ENCODE peak calls at places on chromosomes 7 and 10, in four cellular contexts. One of them, this sample, is unnamed.

GRCh38 chr10:129191848-129192247 is 275.2 kb upstream of the MGMT start:
- DNase-seq in HepG2: no peak
- DNase-seq in K562: no peak
- DNase-seq in A549: no peak
- DNase-seq in this sample: no peak

GRCh38 chr7:934469-935320 is 19.8 kb downstream of the ADAP1 start:
- DNase-seq in HepG2: no peak
- DNase-seq in A549: no peak
- DNase-seq in K562: no peak
- DNase-seq in this sample: no peak

GRCh38 chr10:24920907-24921881 is 31.2 kb downstream of the PRTFDC1 start:
- DNase-seq in A549: peak
- DNase-seq in K562: peak
- DNase-seq in HepG2: no peak
- DNase-seq in this sample: peak

GRCh38 chr7:5699951-5700384 is 81.5 kb downstream of the RNF216 start:
- DNase-seq in HepG2: no peak
- DNase-seq in K562: no peak
- DNase-seq in A549: no peak
- DNase-seq in this sample: peak

GRCh38 chr10:35487336-35488034 is 117.7 kb upstream of the GJD4 start:
- DNase-seq in HepG2: no peak
- DNase-seq in K562: no peak
- DNase-seq in A549: no peak
- DNase-seq in this sample: no peak

GRCh38 chr10:660413-660979 is 29.0 kb downstream of the DIP2C start:
- DNase-seq in A549: no peak
- DNase-seq in K562: no peak
- DNase-seq in HepG2: no peak
- DNase-seq in this sample: no peak

GRCh38 chr7:2261611-2262010 is 19.6 kb downstream of the NUDT1 start:
- DNase-seq in A549: no peak
- DNase-seq in HepG2: no peak
- DNase-seq in K562: no peak
- DNase-seq in this sample: no peak

GRCh38 chr7:133572853-133573252 is 320.0 kb downstream of the EXOC4 start:
- DNase-seq in HepG2: no peak
- DNase-seq in A549: no peak
- DNase-seq in K562: no peak
- DNase-seq in this sample: no peak

GRCh38 chr7:148118371-148118770 is 472.2 kb upstream of the C7orf33 start:
- DNase-seq in A549: no peak
- DNase-seq in K562: no peak
- DNase-seq in HepG2: no peak
- DNase-seq in this sample: no peak

GRCh38 chr10:91528768-91529167 is 104.1 kb downstream of the PPP1R3C start:
- DNase-seq in K562: no peak
- DNase-seq in HepG2: no peak
- DNase-seq in A549: no peak
- DNase-seq in this sample: no peak

GRCh38 chr7:68888971-68889385 is 709.3 kb upstream of the AUTS2 start:
- DNase-seq in K562: no peak
- DNase-seq in A549: no peak
- DNase-seq in HepG2: no peak
- DNase-seq in this sample: no peak

GRCh38 chr7:521221-522070 is 1.8 kb upstream of the PDGFA start:
- DNase-seq in A549: peak
- DNase-seq in HepG2: no peak
- DNase-seq in K562: no peak
- DNase-seq in this sample: no peak

GRCh38 chr7:77439572-77439971 is 23.4 kb upstream of the GSAP start:
- DNase-seq in K562: no peak
- DNase-seq in A549: peak
- DNase-seq in HepG2: peak
- DNase-seq in this sample: no peak

GRCh38 chr10:43133196-43133808 is 4.9 kb upstream of the CSGALNACT2 start:
- DNase-seq in K562: no peak
- DNase-seq in HepG2: no peak
- DNase-seq in A549: no peak
- DNase-seq in this sample: no peak

GRCh38 chr10:73517166-73517888 is 21.5 kb upstream of the PPP3CB start:
- DNase-seq in HepG2: no peak
- DNase-seq in K562: peak
- DNase-seq in A549: no peak
- DNase-seq in this sample: no peak

GRCh38 chr7:1632916-1633785 is 36.9 kb upstream of the ELFN1 start:
- DNase-seq in A549: no peak
- DNase-seq in HepG2: no peak
- DNase-seq in K562: no peak
- DNase-seq in this sample: no peak

GRCh38 chr7:121180436-121181063 is 148.2 kb upstream of the WNT16 start:
- DNase-seq in HepG2: no peak
- DNase-seq in A549: no peak
- DNase-seq in K562: no peak
- DNase-seq in this sample: peak

GRCh38 chr7:7329321-7329720 is 147.0 kb downstream of the C1GALT1 start:
- DNase-seq in A549: no peak
- DNase-seq in K562: no peak
- DNase-seq in HepG2: no peak
- DNase-seq in this sample: no peak

GRCh38 chr10:96073722-96074121 is 30.3 kb downstream of the CCNJ start:
- DNase-seq in K562: no peak
- DNase-seq in A549: no peak
- DNase-seq in HepG2: no peak
- DNase-seq in this sample: no peak

GRCh38 chr10:50538473-50539398 is 85.0 kb downstream of the SGMS1 start:
- DNase-seq in HepG2: peak
- DNase-seq in A549: no peak
- DNase-seq in K562: peak
- DNase-seq in this sample: no peak

GRCh38 chr10:59362991-59363390 is 642 bp upstream of the FAM13C start:
- DNase-seq in K562: no peak
- DNase-seq in HepG2: no peak
- DNase-seq in A549: no peak
- DNase-seq in this sample: no peak

GRCh38 chr10:44969854-44970253 is 8.8 kb downstream of the DEPP1 start:
- DNase-seq in HepG2: no peak
- DNase-seq in A549: no peak
- DNase-seq in K562: no peak
- DNase-seq in this sample: no peak

GRCh38 chr7:9307131-9307530 is 873.7 kb downstream of the NXPH1 start:
- DNase-seq in K562: no peak
- DNase-seq in A549: no peak
- DNase-seq in HepG2: no peak
- DNase-seq in this sample: no peak

GRCh38 chr7:104469135-104469820 is 140.9 kb downstream of the LHFPL3 start:
- DNase-seq in HepG2: no peak
- DNase-seq in A549: no peak
- DNase-seq in K562: no peak
- DNase-seq in this sample: no peak

GRCh38 chr10:48498940-48499510 is 105.8 kb downstream of the ARHGAP22 start:
- DNase-seq in HepG2: no peak
- DNase-seq in A549: no peak
- DNase-seq in K562: no peak
- DNase-seq in this sample: no peak

GRCh38 chr7:120996983-120997334 is 8.4 kb downstream of the CPED1 start:
- DNase-seq in K562: no peak
- DNase-seq in A549: no peak
- DNase-seq in HepG2: no peak
- DNase-seq in this sample: no peak

GRCh38 chr7:44963526-44964290 is 15.1 kb downstream of the MYO1G start:
- DNase-seq in HepG2: no peak
- DNase-seq in K562: no peak
- DNase-seq in A549: no peak
- DNase-seq in this sample: no peak

GRCh38 chr10:54758791-54759190 is 42.2 kb downstream of the PCDH15 start:
- DNase-seq in K562: no peak
- DNase-seq in HepG2: no peak
- DNase-seq in A549: no peak
- DNase-seq in this sample: no peak

GRCh38 chr7:142992427-142992826 is 30.3 kb upstream of the KEL start:
- DNase-seq in HepG2: no peak
- DNase-seq in K562: no peak
- DNase-seq in A549: no peak
- DNase-seq in this sample: no peak

DNA sequence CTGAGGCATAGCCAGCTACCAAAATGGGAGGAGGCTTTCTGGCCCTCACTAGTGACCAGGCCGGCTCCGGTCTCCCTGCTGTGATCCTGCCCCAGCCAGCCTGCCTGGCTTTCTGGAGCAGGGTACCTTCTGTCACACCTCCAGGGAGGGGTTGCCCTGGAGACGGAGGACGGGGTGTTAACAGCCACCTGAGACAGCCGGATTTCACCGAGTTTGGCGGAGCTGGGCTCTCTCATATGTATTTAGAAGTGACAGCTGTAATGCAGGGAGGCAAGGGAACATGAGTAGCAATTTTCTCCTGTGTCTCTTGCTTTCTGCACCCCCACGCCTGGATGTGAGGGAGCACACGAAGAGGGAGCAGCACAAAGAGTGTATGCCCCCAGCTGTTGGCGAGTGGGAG is 473.3 kb downstream of the PLXNA4 start:
- DNase-seq in A549: no peak
- DNase-seq in K562: no peak
- DNase-seq in HepG2: no peak
- DNase-seq in this sample: no peak
- TF ChIP-seq SMC3 in A549: no peak
- TF ChIP-seq SMC3 in K562: no peak
- TF ChIP-seq SMC3 in HepG2: no peak
- TF ChIP-seq SMC3 in this sample: no peak

DNA sequence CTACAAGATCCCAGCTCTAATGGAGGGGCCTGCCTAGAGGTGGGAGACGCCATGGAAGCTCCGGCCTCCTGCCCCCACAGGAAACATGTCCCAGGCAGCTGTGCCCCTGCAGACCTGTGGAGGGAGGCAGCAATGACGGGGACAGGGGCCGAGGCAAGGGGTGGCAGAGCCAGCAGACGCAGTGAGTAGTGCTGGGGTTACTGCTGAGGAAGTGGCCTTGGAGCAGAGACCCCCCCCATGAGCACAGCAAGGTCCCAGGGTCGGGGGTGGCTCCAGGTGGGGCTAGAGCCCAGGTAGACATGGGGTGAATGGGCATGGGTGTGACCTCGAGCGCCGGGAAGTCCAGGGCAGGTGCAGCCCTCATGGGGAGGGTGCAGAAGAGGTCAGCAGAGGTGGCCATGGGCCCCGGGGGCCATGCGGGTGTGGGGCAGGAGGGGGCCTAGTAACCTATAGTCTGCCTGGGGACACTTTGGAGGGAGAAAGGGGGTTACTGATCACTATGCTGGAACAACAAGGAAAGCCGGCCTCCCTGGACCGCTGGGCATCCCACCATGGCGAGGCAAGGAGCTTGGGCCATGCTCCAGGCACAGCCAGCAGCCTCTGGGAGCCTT is 45.5 kb downstream of the JAKMIP3 start:
- DNase-seq in HepG2: no peak
- DNase-seq in A549: no peak
- DNase-seq in K562: no peak
- DNase-seq in this sample: no peak
- TF ChIP-seq JUNB in HepG2: no peak
- TF ChIP-seq JUNB in A549: no peak
- TF ChIP-seq JUNB in K562: no peak
- TF ChIP-seq JUNB in this sample: no peak

DNA sequence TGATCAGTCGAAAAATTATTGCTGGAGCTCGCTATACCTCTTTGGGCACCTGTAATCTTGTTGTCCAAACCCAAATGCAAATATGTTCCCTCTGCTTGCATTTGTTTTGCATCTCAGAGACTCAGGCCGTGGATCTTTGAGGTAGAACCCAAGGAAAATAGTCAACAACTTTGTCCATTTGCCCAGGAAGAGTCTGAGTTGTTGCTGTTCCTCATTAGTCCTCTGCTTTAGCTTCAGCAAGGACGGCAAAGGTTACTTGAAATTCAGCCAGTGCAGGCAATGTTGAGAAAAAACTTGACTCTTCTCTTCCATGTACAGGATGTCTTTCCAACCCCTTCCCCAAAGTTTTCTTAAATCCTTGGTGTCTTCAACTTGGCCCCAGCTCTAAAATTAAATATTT is 45.8 kb downstream of the PDK4 start:
- DNase-seq in HepG2: no peak
- DNase-seq in A549: no peak
- DNase-seq in K562: no peak
- DNase-seq in this sample: no peak
- TF ChIP-seq SMC3 in HepG2: no peak
- TF ChIP-seq SMC3 in A549: no peak
- TF ChIP-seq SMC3 in K562: no peak
- TF ChIP-seq SMC3 in this sample: no peak

GRCh38 chr7:36084485-36085091 is 68.5 kb upstream of the EEPD1 start:
- DNase-seq in A549: peak
- DNase-seq in K562: peak
- DNase-seq in HepG2: peak
- DNase-seq in this sample: no peak
- TF ChIP-seq JUNB in A549: no peak
- TF ChIP-seq JUNB in K562: no peak
- TF ChIP-seq JUNB in HepG2: no peak
- TF ChIP-seq JUNB in this sample: no peak

DNA sequence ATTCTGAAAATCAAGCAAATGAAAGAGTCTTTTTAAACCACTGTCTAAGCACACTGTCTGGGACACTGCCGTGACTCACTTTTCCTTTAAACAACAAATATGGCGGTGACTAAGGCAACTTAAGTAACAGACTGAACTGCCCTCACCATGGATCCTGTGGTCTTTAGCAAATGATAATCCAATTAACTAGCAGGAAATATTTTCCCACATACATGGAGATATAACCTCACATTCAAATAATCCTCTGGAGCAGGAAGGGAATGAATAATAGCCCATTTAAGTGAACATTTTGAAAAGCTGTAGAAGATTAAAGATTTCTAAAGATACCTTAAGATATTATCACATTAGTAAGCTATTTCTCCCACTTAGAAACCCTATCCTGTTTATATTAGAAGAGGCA is 40.3 kb upstream of the LRRC17 start:
- DNase-seq in A549: peak
- DNase-seq in K562: no peak
- DNase-seq in HepG2: no peak
- DNase-seq in this sample: no peak
- TF ChIP-seq SMC3 in A549: no peak
- TF ChIP-seq SMC3 in K562: no peak
- TF ChIP-seq SMC3 in HepG2: no peak
- TF ChIP-seq SMC3 in this sample: no peak

DNA sequence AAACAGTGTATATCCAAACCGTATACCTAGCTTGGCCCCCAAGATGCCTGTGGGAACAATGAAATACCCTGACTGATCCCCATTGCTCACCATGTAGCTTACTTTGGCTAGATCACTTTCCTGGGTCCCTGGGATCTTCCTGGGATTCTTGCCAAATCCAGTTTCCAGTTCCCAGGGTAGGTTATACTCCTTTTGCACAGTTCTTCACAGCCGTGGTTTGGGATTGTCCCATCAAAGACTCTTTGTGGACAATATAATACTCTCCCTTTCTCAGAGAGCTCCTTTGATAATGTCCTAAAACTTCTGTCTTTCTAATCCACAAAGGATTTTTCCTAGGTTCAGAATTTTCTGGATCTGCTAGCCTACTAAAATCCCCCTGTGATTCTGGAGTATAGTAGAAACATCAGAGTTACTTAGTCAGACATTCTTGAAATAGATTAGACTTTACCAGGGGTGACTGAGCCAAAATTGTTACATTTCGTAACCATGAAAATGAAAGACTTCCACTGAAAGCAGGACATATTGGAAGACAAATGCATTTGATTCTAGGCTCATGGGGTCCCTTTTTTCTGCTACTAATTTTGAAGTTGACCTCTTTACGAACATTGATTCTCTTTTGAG is 388.3 kb upstream of the ETV1 start:
- DNase-seq in HepG2: no peak
- DNase-seq in A549: no peak
- DNase-seq in K562: no peak
- DNase-seq in this sample: no peak
- TF ChIP-seq JUNB in HepG2: no peak
- TF ChIP-seq JUNB in A549: no peak
- TF ChIP-seq JUNB in K562: no peak
- TF ChIP-seq JUNB in this sample: no peak